ENCODE peak calls at places on chromosomes 13 and 19, in six cellular contexts. E, B, Y, H, C and A are unnamed samples.

GRCh38 chr19:8973501-8974091 is 36.6 kb downstream of the MUC16 start:
- DNase-seq in E (no peak), Y (peak; percentile 6), B (no peak), H (no peak), C (no peak), A (no peak)

GRCh38 chr13:113465241-113465640 is 12.0 kb upstream of the ADPRHL1 start:
- DNase-seq in E (no peak), C (no peak), B (no peak), Y (no peak), H (no peak), A (no peak)

GRCh38 chr13:27535546-27535945 is 84.8 kb downstream of the LNX2 start:
- DNase-seq in B (no peak), Y (peak; percentile 6), C (no peak), H (no peak), E (no peak), A (no peak)

GRCh38 chr13:41823486-41823885 is 137.4 kb downstream of the VWA8 start:
- DNase-seq in C (no peak), B (no peak), H (no peak), Y (no peak), E (no peak), A (no peak)

GRCh38 chr19:16262618-16263017 is 62.0 kb upstream of the KLF2 start:
- DNase-seq in Y (peak; percentile 71), E (no peak), H (no peak), C (no peak), B (no peak), A (no peak)

GRCh38 chr19:41570639-41571112 is 5.3 kb upstream of the CEACAM21 start:
- DNase-seq in B (peak; percentile 52), Y (peak; percentile 85), H (no peak), C (peak; percentile 19), E (peak; percentile 92), A (peak; percentile 77)

GRCh38 chr19:35265126-35265995 is 3.4 kb upstream of the USF2 start:
- DNase-seq in C (no peak), E (no peak), B (no peak), H (no peak), Y (no peak), A (no peak)

GRCh38 chr13:46367622-46368327 is 19.3 kb downstream of the RUBCNL start:
- DNase-seq in H (no peak), E (no peak), B (no peak), Y (no peak), C (no peak), A (no peak)

GRCh38 chr13:76836311-76836710 is 49.9 kb downstream of the KCTD12 start:
- DNase-seq in B (no peak), E (no peak), Y (no peak), H (no peak), C (no peak), A (no peak)

GRCh38 chr19:54324071-54324470 is 11.1 kb upstream of the LILRA5 start:
- DNase-seq in C (no peak), H (no peak), E (no peak), Y (no peak), B (no peak), A (no peak)

GRCh38 chr13:109610517-109610916 is 175.9 kb downstream of the IRS2 start:
- DNase-seq in C (no peak), Y (peak; percentile 31), B (no peak), E (no peak), H (no peak), A (no peak)

GRCh38 chr13:66994498-66995365 is 235.4 kb downstream of the PCDH9 start:
- DNase-seq in C (no peak), E (no peak), H (no peak), Y (peak; percentile 17), B (no peak), A (no peak)

GRCh38 chr19:53870485-53870844 is 2.8 kb downstream of the MYADM start:
- DNase-seq in B (no peak), Y (peak; percentile 54), H (no peak), E (no peak), C (no peak), A (no peak)

GRCh38 chr13:49060698-49061387 is 85.1 kb downstream of the FNDC3A start:
- DNase-seq in H (no peak), E (no peak), C (no peak), B (no peak), Y (no peak), A (no peak)